ENCODE peak calls at places on chromosomes 1 and 21, in six cellular contexts. J is fibroblast of the aortic adventitia, B is B cell, I is GM06990, S is GM20000, D is GM13977. W is an unnamed sample.

GRCh38 chr1:44557756-44558155 is 116.5 kb downstream of the TMEM53 start:
- DNase-seq in B (no peak), S (no peak), I (no peak), D (no peak), J (no peak), W (no peak)

GRCh38 chr1:91685994-91686393 is 185.3 kb downstream of the CDC7 start:
- DNase-seq in D (no peak), B (no peak), I (no peak), J (no peak), S (no peak), W (no peak)

GRCh38 chr1:29864431-29865022 is 628.2 kb downstream of the PTPRU start:
- DNase-seq in B (no peak), I (no peak), J (no peak), D (no peak), S (no peak), W (no peak)

GRCh38 chr1:185250063-185250462 is 67.0 kb downstream of the IVNS1ABP start:
- DNase-seq in I (no peak), B (no peak), J (no peak), S (no peak), D (no peak), W (no peak)

GRCh38 chr21:38777521-38777920 is 28.2 kb upstream of the ETS2 start:
- DNase-seq in D (no peak), I (no peak), S (no peak), J (no peak), B (peak; percentile 25), W (no peak)

GRCh38 chr1:60634106-60634505 is 448.3 kb upstream of the NFIA start:
- DNase-seq in B (no peak), I (no peak), D (no peak), J (no peak), S (no peak), W (no peak)

GRCh38 chr1:214072758-214073157 is 85.0 kb downstream of the PROX1 start:
- DNase-seq in S (no peak), I (no peak), B (no peak), D (no peak), J (no peak), W (no peak)

GRCh38 chr1:106755682-106756406 is 300.6 kb upstream of the PRMT6 start:
- DNase-seq in J (peak; percentile 95), B (no peak), D (no peak), S (no peak), I (no peak), W (no peak)

GRCh38 chr1:54791880-54792522 is 9.1 kb downstream of the TTC22 start:
- DNase-seq in B (no peak), S (peak; percentile 54), D (peak; percentile 67), I (no peak), J (no peak), W (no peak)

GRCh38 chr1:177902151-177902765 is 67.6 kb downstream of the SEC16B start:
- DNase-seq in B (no peak), D (no peak), I (no peak), J (no peak), S (no peak), W (no peak)
- TF ChIP-seq CTCF in B (no peak), D (no peak), I (no peak), J (no peak), S (no peak), W (no peak)

GRCh38 chr1:37038703-37039093 is 4.4 kb upstream of the GRIK3 start:
- DNase-seq in I (no peak), S (no peak), B (no peak), J (no peak), D (no peak), W (no peak)

GRCh38 chr1:37036667-37037053 is 2.3 kb upstream of the GRIK3 start:
- DNase-seq in I (no peak), J (no peak), D (no peak), B (no peak), S (no peak), W (no peak)

GRCh38 chr1:37037675-37038074 is 3.4 kb upstream of the GRIK3 start:
- DNase-seq in B (no peak), D (no peak), S (no peak), I (no peak), J (no peak), W (no peak)

GRCh38 chr1:37035828-37036666 is 1.7 kb upstream of the GRIK3 start:
- DNase-seq in D (peak; percentile 47), I (peak; percentile 30), B (peak; percentile 58), S (peak; percentile 52), J (no peak), W (no peak)

GRCh38 chr1:37038079-37038702 is 3.9 kb upstream of the GRIK3 start:
- DNase-seq in B (no peak), S (no peak), J (no peak), D (no peak), I (no peak), W (no peak)
- TF ChIP-seq CTCF in B (no peak), S (no peak), J (no peak), D (no peak), I (no peak), W (no peak)

GRCh38 chr1:3404801-3405200 is 49.7 kb upstream of the ARHGEF16 start:
- DNase-seq in J (no peak), B (no peak), I (no peak), S (no peak), D (no peak), W (no peak)

GRCh38 chr1:3402258-3403010 is 52.0 kb upstream of the ARHGEF16 start:
- DNase-seq in I (no peak), B (no peak), D (no peak), S (no peak), J (peak; percentile 65), W (no peak)

GRCh38 chr1:3403011-3403345 is 51.5 kb upstream of the ARHGEF16 start:
- DNase-seq in I (no peak), D (no peak), B (no peak), J (no peak), S (no peak), W (no peak)

GRCh38 chr1:3404301-3404700 is 50.2 kb upstream of the ARHGEF16 start:
- DNase-seq in J (no peak), D (no peak), B (no peak), S (no peak), I (no peak), W (no peak)

DNA sequence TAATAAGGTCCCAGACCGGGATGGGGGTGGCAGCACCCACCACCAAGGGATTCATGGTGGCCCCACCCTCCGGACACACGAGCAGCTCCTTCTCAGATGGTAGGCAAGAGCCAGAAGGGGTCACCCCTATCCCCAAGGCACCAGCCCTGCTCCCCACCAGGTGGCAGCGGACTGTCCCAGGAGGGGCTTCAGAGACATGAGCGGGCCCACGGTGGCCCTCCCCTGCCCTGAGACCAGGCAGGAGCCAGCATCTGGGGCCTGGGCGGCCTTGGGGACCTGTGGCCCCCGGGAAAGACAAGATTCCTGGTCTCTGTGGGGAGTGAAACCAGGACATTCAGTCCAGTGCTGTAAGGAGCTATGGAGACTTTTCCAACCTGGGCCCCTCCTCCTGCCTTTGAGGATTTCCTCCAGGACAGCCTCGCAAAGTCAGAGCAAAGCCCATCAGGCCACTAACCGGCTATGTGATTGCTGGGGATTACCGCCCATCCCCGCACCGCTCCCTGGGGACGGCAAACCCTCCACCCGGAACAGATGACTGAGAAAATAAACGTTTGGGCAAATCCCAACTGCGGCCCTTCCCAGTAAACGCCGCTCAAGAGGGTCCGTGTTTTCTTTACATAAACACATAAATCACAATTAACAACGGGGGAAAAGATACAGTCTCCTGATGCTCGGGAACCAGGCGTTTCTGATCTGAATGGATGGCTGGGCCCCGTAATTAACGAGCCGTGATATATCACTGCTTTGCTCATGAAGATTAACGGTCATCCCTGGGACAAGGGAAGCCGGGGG is 50.9 kb upstream of the ARHGEF16 start:
- DNase-seq in J (no peak), B (no peak), D (no peak), S (no peak), I (no peak), W (no peak)
- TF ChIP-seq CTCF in J (peak; percentile 32), B (no peak), D (no peak), S (no peak), I (no peak), W (no peak)

DNA sequence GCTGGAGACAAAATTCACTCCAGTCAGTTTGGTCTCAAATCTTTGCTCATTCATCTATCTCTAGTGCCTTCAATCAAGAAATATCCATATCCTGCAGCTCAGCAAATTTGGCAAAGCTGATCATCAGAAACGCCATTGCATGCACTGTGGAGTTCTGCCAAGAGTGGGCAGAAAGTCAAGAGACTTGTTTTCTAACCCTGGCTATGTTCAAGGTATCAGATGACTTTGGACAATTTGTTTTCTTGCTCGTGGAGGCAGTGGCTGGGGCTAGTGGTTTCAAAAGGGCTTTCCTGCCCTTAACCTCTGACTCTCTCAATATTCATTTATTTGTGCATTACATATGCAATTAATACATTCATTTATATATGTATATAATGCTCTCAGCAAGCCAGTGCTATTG is 12.8 kb upstream of the LRRC52 start:
- DNase-seq in D (no peak), J (no peak), B (no peak), S (no peak), I (no peak), W (no peak)
- TF ChIP-seq CTCF in D (no peak), J (no peak), B (no peak), S (no peak), I (no peak), W (no peak)

DNA sequence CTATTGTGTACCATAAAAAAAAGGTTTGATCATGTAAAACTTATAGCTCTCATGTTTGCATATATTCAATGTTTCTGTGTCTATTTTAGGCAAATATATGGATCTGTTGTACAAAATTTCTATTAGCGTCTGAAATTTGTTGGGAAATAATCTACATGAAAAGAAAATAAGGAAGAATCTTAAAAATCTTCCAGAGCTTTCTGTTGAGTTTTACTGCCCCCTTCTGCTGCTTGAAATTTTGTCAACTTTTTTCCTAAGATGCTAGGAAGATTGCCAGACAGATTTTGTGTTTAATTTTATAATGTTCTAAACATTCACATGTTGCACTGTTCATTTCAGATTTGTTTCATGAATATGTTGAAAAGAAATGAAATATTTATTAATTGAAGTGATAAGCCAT is 2.5 kb upstream of the PTGS2 start:
- DNase-seq in D (no peak), J (peak; percentile 86), S (no peak), B (no peak), I (no peak), W (no peak)
- TF ChIP-seq CTCF in D (peak; percentile 28), J (peak; percentile 55), S (no peak), B (no peak), I (no peak), W (peak; percentile 58)